ENCODE peak calls at places on chromosome 4, in nine cellular contexts. I is NCI-H187 treated with DMSO at 0.1 percent for 48 hours; D is upper lobe of left lung; W is GM12864; O is CD8-positive, alpha-beta memory T cell; J is T-helper 17 cell; L is WTC11; E is MG63; U is T-cell. T is an unnamed sample.

GRCh38 chr4:31086771-31087330 is 366.7 kb downstream of the PCDH7 start:
- DNase-seq in U (no peak), J (no peak), I (no peak), D (no peak), W (no peak), E (no peak), L (no peak), O (no peak), T (no peak)

GRCh38 chr4:6475492-6476020 is 3.1 kb upstream of the PPP2R2C start:
- DNase-seq in J (no peak), D (no peak), E (no peak), L (no peak), I (no peak), O (no peak), U (no peak), W (no peak), T (no peak)

GRCh38 chr4:88257726-88258125 is 26.6 kb downstream of the PPM1K start:
- DNase-seq in D (no peak), J (no peak), O (no peak), I (no peak), E (no peak), U (no peak), W (no peak), L (no peak), T (no peak)

GRCh38 chr4:76723916-76724315 is 174.0 kb downstream of the SOWAHB start:
- DNase-seq in I (no peak), E (peak), D (no peak), U (no peak), L (no peak), W (no peak), J (no peak), O (no peak), T (peak)

GRCh38 chr4:13347517-13348125 is 136.5 kb downstream of the RAB28 start:
- DNase-seq in I (no peak), U (no peak), W (no peak), E (peak), L (no peak), O (no peak), J (no peak), D (no peak), T (peak)

GRCh38 chr4:153116101-153116680 is 88.1 kb upstream of the TRIM2 start:
- DNase-seq in J (no peak), W (no peak), U (peak), D (no peak), I (no peak), E (no peak), O (peak), L (no peak), T (no peak)

GRCh38 chr4:1357356-1358248 is 10.6 kb downstream of the UVSSA start:
- DNase-seq in O (no peak), D (no peak), L (no peak), U (no peak), I (no peak), E (no peak), W (no peak), J (no peak), T (no peak)

GRCh38 chr4:12633058-12633651 is 851.0 kb downstream of the RAB28 start:
- DNase-seq in J (peak), L (peak), U (peak), I (peak), W (peak), E (peak), O (peak), D (peak), T (peak)

GRCh38 chr4:82380344-82380743 is 6.6 kb upstream of the HNRNPD start:
- DNase-seq in E (peak), I (no peak), W (no peak), U (no peak), O (no peak), D (no peak), J (no peak), L (no peak), T (no peak)

GRCh38 chr4:20172070-20172760 is 79.5 kb upstream of the SLIT2 start:
- DNase-seq in W (no peak), I (no peak), E (no peak), J (no peak), U (no peak), D (no peak), L (no peak), O (no peak), T (no peak)